ENCODE peak calls at places on chromosome X, in five cellular contexts. I, C, L, Z and N are unnamed samples.
A peak's percentile ranks its signal among the peaks of the same experiment; 100 is the strongest.

GRCh38 chrX:121457096-121457495 is 409.7 kb downstream of the GLUD2 start:
- DNase-seq in I (no peak), C (no peak), L (no peak), Z (no peak), N (no peak)

GRCh38 chrX:130179579-130180215 is 7.9 kb downstream of the RAB33A start:
- DNase-seq in I (no peak), C (no peak), L (no peak), Z (no peak), N (no peak)

GRCh38 chrX:53479295-53479694 is 45.1 kb upstream of the HSD17B10 start:
- DNase-seq in I (no peak), C (no peak), L (no peak), Z (no peak), N (no peak)

GRCh38 chrX:11470231-11470630 is 177.0 kb downstream of the AMELX start:
- DNase-seq in I (no peak), C (no peak), L (peak; percentile 29), Z (no peak), N (no peak)

GRCh38 chrX:155231163-155231562 is 14.9 kb downstream of the VBP1 start:
- DNase-seq in I (no peak), C (no peak), L (no peak), Z (no peak), N (no peak)

GRCh38 chrX:70454441-70455365 is 10.1 kb downstream of the DLG3 start:
- DNase-seq in I (peak; percentile 59), C (peak; percentile 32), L (peak; percentile 64), Z (peak; percentile 51), N (no peak)

GRCh38 chrX:18146954-18147353 is 73.7 kb downstream of the BEND2 start:
- DNase-seq in I (no peak), C (no peak), L (peak; percentile 12), Z (no peak), N (peak; percentile 3)

GRCh38 chrX:154002215-154002719 is 17.4 kb downstream of the IRAK1 start:
- DNase-seq in I (no peak), C (no peak), L (peak; percentile 85), Z (peak; percentile 31), N (peak; percentile 76)

GRCh38 chrX:43269201-43269600 is 386.9 kb upstream of the MAOA start:
- DNase-seq in I (no peak), C (no peak), L (no peak), Z (no peak), N (no peak)

GRCh38 chrX:22203186-22203585 is 69.5 kb upstream of the CBLL2 start:
- DNase-seq in I (no peak), C (no peak), L (no peak), Z (no peak), N (no peak)

GRCh38 chrX:7926501-7926900 is 712 bp downstream of the PNPLA4 start:
- DNase-seq in I (no peak), C (no peak), L (no peak), Z (no peak), N (no peak)

GRCh38 chrX:24294619-24295018 is 19.2 kb downstream of the SUPT20HL2 start:
- DNase-seq in I (no peak), C (no peak), L (peak; percentile 29), Z (peak; percentile 21), N (no peak)

GRCh38 chrX:10041383-10041782 is 74.2 kb downstream of the CLDN34 start:
- DNase-seq in I (no peak), C (no peak), L (peak; percentile 44), Z (no peak), N (no peak)

GRCh38 chrX:69919749-69920148 is 130.0 kb downstream of the AWAT2 start:
- DNase-seq in I (no peak), C (no peak), L (no peak), Z (no peak), N (no peak)

GRCh38 chrX:152900937-152901445 is 3.1 kb downstream of the ZNF185 start:
- DNase-seq in I (no peak), C (no peak), L (no peak), Z (no peak), N (no peak)

GRCh38 chrX:149825424-149825823 is 43.7 kb downstream of the MAGEA9 start:
- DNase-seq in I (no peak), C (no peak), L (no peak), Z (no peak), N (no peak)

GRCh38 chrX:24475480-24475879 is 10.4 kb downstream of the PDK3 start:
- DNase-seq in I (no peak), C (no peak), L (no peak), Z (no peak), N (no peak)